ENCODE peak calls at places on chromosomes 1 and 21, in four cellular contexts. M, Y, E and I are unnamed samples.

GRCh38 chr1:32349211-32349708 is 13.0 kb downstream of the FAM229A start:
- DNase-seq in M (no peak), Y (no peak), E (no peak), I (no peak)

GRCh38 chr1:107499139-107499744 is 358.4 kb downstream of the NTNG1 start:
- DNase-seq in Y (no peak), E (no peak), M (peak; percentile 76), I (no peak)

GRCh38 chr1:31859719-31860118 is 43.9 kb upstream of the SPOCD1 start:
- DNase-seq in Y (no peak), E (no peak), M (no peak), I (no peak)

GRCh38 chr1:30617161-30617560 is 106.2 kb downstream of the MATN1 start:
- DNase-seq in E (no peak), M (no peak), Y (no peak), I (no peak)

GRCh38 chr1:166925791-166926483 is 49.4 kb downstream of the ILDR2 start:
- DNase-seq in Y (no peak), M (no peak), E (no peak), I (no peak)

GRCh38 chr1:38114231-38114630 is 67.6 kb upstream of the POU3F1 start:
- DNase-seq in Y (no peak), E (no peak), M (no peak), I (no peak)

GRCh38 chr1:75836528-75836927 is 39.8 kb downstream of the MSH4 start:
- DNase-seq in M (no peak), E (no peak), Y (no peak), I (no peak)

GRCh38 chr21:38930838-38931237 is 125.1 kb downstream of the ETS2 start:
- DNase-seq in Y (no peak), M (no peak), E (no peak), I (no peak)

DNA sequence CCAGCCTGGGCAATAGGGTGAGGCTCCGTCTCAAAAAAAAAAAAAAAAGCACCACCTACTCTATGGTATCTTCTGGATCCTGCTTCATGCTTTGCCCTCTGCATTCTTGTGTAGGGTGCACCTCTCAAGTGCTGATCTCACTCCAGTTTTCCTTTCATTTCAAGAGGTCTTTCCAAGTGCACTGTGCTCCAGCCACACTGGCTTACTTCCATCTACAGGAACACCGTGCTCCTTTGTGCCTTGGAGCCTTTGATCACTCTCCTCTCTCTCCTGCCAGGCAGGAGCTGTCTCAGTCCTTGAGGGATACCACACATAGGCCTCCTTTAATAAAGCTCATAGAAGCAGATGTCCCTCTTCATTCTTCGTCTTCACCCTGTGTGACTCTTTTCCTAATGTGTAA is 55.4 kb upstream of the GREM2 start:
- DNase-seq in E (no peak), M (no peak), Y (no peak), I (no peak)
- TF ChIP-seq POLR2AphosphoS5 in E (no peak), M (no peak), Y (no peak), I (no peak)

DNA sequence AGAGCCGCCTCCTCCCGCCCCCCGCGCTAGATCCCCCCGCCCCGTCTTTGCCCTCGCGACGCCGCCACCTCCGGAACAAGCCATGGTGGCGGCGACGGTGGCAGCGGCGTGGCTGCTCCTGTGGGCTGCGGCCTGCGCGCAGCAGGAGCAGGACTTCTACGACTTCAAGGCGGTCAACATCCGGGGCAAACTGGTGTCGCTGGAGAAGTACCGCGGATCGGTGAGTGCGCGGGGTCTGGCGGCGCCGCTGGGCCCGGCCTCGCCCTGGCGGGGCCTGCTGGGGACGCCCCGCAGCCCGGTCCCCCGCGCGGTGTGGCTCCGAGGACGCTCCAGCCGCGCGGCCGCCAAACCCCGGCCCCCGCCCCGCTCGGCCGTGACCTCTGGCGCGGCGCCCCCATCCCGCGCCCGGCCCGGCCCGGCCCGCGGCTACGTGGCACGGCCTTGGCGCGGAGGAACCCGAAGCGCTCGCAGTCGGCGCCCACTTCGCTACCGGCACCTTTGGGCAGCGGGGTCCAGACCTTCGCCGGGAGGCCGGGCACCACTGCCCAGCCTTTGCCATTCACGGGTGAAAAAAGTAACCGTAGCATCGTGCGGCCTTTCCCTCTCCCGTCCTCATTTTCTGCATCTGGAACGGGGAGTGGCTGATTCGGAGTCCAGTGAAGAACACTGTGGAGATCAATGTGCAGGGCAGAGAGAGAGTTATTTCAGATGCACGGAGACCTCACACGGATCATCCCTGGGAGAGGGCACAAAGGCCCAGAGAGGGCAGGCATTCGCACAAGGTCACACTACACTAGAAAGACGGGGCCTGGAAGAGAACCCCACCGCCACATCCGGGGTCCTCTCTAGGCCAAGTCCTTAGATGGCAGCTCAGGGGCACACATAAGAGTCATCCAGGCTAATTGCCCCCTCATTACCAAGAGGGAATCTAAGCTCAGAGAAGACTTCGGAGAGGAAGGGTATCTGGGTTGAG is at the start of gene GPX7:
- DNase-seq in Y (peak; percentile 66), E (peak; percentile 62), M (no peak), I (peak; percentile 63)
- TF ChIP-seq TAF1 in Y (peak; percentile 31), E (no peak), M (no peak), I (no peak)

GRCh38 chr1:184329962-184330868 is 56.6 kb upstream of the C1orf21 start:
- DNase-seq in E (no peak), Y (no peak), M (no peak), I (no peak)

GRCh38 chr1:184322253-184322652 is 64.6 kb upstream of the C1orf21 start:
- DNase-seq in Y (no peak), M (no peak), E (no peak), I (no peak)

GRCh38 chr1:184324972-184325371 is 61.9 kb upstream of the C1orf21 start:
- DNase-seq in M (no peak), E (no peak), Y (no peak), I (no peak)

GRCh38 chr1:184329255-184329953 is 57.4 kb upstream of the C1orf21 start:
- DNase-seq in M (no peak), E (no peak), Y (no peak), I (no peak)

GRCh38 chr1:184326278-184326677 is 60.6 kb upstream of the C1orf21 start:
- DNase-seq in M (no peak), Y (no peak), E (no peak), I (no peak)
- TF ChIP-seq POLR2AphosphoS5 in M (no peak), Y (no peak), E (no peak), I (no peak)

GRCh38 chr1:25640646-25641328 is 24.2 kb downstream of the MAN1C1 start:
- DNase-seq in M (no peak), E (no peak), Y (peak; percentile 44), I (no peak)
- TF ChIP-seq TAF1 in M (no peak), E (no peak), Y (no peak), I (no peak)

GRCh38 chr1:13520985-13521384 is 7.2 kb upstream of the LRRC38 start:
- DNase-seq in Y (no peak), M (no peak), E (no peak), I (no peak)
- TF ChIP-seq POLR2AphosphoS5 in Y (no peak), M (no peak), E (no peak), I (no peak)

GRCh38 chr1:54543729-54544496 is 4.1 kb upstream of the ACOT11 start:
- DNase-seq in E (no peak), Y (no peak), M (no peak), I (no peak)
- TF ChIP-seq TAF1 in E (no peak), Y (no peak), M (no peak), I (no peak)

DNA sequence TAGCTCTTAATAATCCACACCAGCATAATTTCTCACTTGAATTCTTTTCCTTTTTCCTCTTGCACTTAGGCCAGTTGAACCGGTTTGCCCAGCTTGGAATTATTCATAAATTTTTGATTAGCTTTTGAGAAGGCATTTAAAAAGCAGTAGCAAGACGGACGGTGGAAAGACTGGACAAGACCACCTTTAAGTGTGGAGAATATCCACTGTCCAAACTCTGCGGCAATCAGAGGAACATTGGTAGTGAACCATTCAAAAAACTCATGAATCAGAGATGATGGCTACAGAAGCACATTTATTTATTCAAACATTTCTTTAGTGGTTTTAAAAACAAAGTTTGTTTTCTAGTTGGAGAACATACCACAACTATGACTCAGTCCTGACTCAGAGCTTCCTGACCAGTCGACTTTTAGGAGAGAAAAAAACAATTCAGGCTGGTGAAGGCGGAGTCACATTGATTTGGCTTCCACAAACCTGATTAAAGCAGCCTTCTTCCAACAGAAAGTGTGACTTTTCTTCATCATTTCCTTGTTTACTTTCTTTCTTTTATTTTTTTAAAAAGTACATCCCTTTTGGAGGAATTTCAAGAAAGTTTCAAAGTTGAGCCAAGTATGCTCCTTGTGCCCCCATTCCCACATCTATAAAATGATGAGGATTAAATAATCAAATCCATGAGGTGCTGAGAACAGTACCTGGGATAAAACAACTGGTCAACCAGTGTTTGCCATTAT is 128.8 kb downstream of the ADSS2 start:
- DNase-seq in M (no peak), E (no peak), Y (no peak), I (no peak)
- TF ChIP-seq POLR2AphosphoS5 in M (no peak), E (no peak), Y (no peak), I (no peak)

GRCh38 chr1:182331412-182331811 is 60.2 kb downstream of the GLUL start:
- DNase-seq in M (no peak), E (peak; percentile 25), Y (no peak), I (peak; percentile 21)
- TF ChIP-seq TAF1 in M (no peak), E (no peak), Y (no peak), I (no peak)

GRCh38 chr1:19484793-19485361 is 462 bp downstream of the CAPZB start:
- DNase-seq in M (no peak), E (peak; percentile 29), Y (peak; percentile 77), I (no peak)
- TF ChIP-seq POLR2AphosphoS5 in M (peak; percentile 28), E (no peak), Y (no peak), I (peak; percentile 13)

DNA sequence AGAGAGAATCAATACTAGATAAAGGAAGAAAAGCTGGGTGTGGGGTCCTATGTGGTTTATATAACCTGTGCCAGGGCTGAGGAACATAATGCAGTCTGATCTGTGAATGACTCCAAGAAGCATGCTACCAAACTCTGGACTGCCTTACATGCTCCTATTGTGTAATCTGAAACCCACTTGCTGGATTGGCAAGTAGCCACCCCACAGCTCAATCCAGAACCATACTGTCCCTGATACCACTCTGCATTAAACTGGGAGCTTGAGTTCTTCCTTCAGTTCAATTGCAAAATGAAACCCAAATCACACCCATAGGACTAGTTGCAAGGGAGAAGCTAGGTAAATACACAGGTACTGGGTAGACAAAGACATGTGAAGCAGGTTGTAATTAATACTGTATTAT is 115.4 kb upstream of the NEGR1 start:
- DNase-seq in E (no peak), M (no peak), Y (no peak), I (no peak)
- TF ChIP-seq TAF1 in E (no peak), M (no peak), Y (no peak), I (no peak)